ENCODE peak calls at places on chromosomes 5 and 9, in seven cellular contexts. X is ecto neural progenitor cell, R is NCI-H774, J is fibroblast of gingiva, G is H9, K is Kasumi-1, Q is spleen. L is an unnamed sample.

GRCh38 chr5:133996683-133997252 is 8.0 kb downstream of the VDAC1 start:
- DNase-seq in J (no peak), R (no peak), X (no peak), Q (peak; percentile 43), G (peak; percentile 67), K (peak; percentile 24), L (no peak)

GRCh38 chr9:104725014-104725413 is 22.5 kb upstream of the NIPSNAP3A start:
- DNase-seq in R (no peak), K (no peak), G (no peak), X (no peak), Q (no peak), J (no peak), L (no peak)

GRCh38 chr5:1931590-1932138 is 48.9 kb upstream of the IRX4 start:
- DNase-seq in J (no peak), Q (no peak), X (peak; percentile 81), K (no peak), R (no peak), G (peak; percentile 70), L (no peak)

GRCh38 chr5:143040622-143041021 is 270.4 kb downstream of the ARHGAP26 start:
- DNase-seq in G (no peak), K (no peak), R (no peak), J (no peak), X (no peak), Q (no peak), L (no peak)

GRCh38 chr5:10157085-10157669 is 92.5 kb downstream of the ATPSCKMT start:
- DNase-seq in X (no peak), Q (no peak), R (peak; percentile 40), G (peak; percentile 76), K (no peak), J (no peak), L (no peak)

GRCh38 chr5:174083041-174083827 is 37.7 kb downstream of the NSG2 start:
- DNase-seq in Q (no peak), R (peak; percentile 8), X (no peak), J (no peak), G (no peak), K (no peak), L (no peak)

GRCh38 chr5:40569549-40570270 is 110.0 kb upstream of the PTGER4 start:
- DNase-seq in R (no peak), Q (no peak), X (no peak), K (no peak), G (no peak), J (peak; percentile 40), L (no peak)

GRCh38 chr5:52007230-52007858 is 624.1 kb downstream of the ISL1 start:
- DNase-seq in K (peak; percentile 46), G (peak; percentile 33), X (no peak), J (no peak), R (peak; percentile 50), Q (no peak), L (no peak)

GRCh38 chr5:171418982-171419662 is at the start of gene FGF18:
- DNase-seq in X (peak; percentile 87), R (peak; percentile 51), G (peak; percentile 86), Q (peak; percentile 62), J (peak; percentile 34), K (peak; percentile 30), L (no peak)

GRCh38 chr9:6929428-6929827 is 171.7 kb downstream of the KDM4C start:
- DNase-seq in G (no peak), J (no peak), Q (no peak), X (no peak), R (no peak), K (no peak), L (no peak)

GRCh38 chr5:115601709-115602584 is at the start of gene TICAM2:
- DNase-seq in R (no peak), G (peak; percentile 67), K (peak; percentile 34), X (peak; percentile 81), J (peak; percentile 71), Q (peak; percentile 94), L (peak; percentile 37)

GRCh38 chr5:173298213-173298933 is 29.8 kb downstream of the STC2 start:
- DNase-seq in J (no peak), X (no peak), R (no peak), K (no peak), G (no peak), Q (no peak), L (no peak)